ENCODE peak calls at places on chromosomes 3 and 15, in five cellular contexts. A is stimulated activated CD4-positive, alpha-beta T cell treated with anti-CD3 and anti-CD28 coated beads, Interleukin-2, amount 100 ng/mL, for 48 hours; Y is MG63; W is activated naive CD4-positive, alpha-beta T cell; Q is activated naive CD8-positive, alpha-beta T cell treated with anti-CD3 and anti-CD28 coated beads for 36 hours. X is an unnamed sample.

GRCh38 chr3:160986060-160986459 is 119.1 kb downstream of the B3GALNT1 start:
- DNase-seq in W (no peak), Q (no peak), Y (no peak), A (no peak), X (no peak)

GRCh38 chr3:188051801-188052228 is 102.1 kb upstream of the LPP start:
- DNase-seq in A (no peak), Y (no peak), Q (no peak), W (no peak), X (no peak)

GRCh38 chr15:76340198-76340801 is 3.7 kb downstream of the ISL2 start:
- DNase-seq in W (no peak), A (no peak), Y (peak; percentile 42), Q (no peak), X (no peak)

GRCh38 chr15:44598892-44599291 is 61.9 kb downstream of the EIF3J start:
- DNase-seq in A (no peak), W (no peak), Y (no peak), Q (no peak), X (no peak)

GRCh38 chr15:73127302-73127936 is 75.2 kb downstream of the NEO1 start:
- DNase-seq in W (no peak), A (no peak), Y (peak; percentile 9), Q (peak; percentile 6), X (peak; percentile 24)

GRCh38 chr3:40720351-40720750 is 195.6 kb downstream of the ZNF621 start:
- DNase-seq in Q (no peak), Y (no peak), A (no peak), W (no peak), X (no peak)

GRCh38 chr15:79168922-79169322 is 78.3 kb upstream of the RASGRF1 start:
- DNase-seq in A (no peak), Y (peak; percentile 10), Q (no peak), W (no peak), X (no peak)

GRCh38 chr3:184985586-184985985 is 167.3 kb downstream of the C3orf70 start:
- DNase-seq in W (no peak), A (no peak), Q (no peak), Y (no peak), X (no peak)

GRCh38 chr15:66655511-66655910 is 46.5 kb upstream of the SMAD6 start:
- DNase-seq in W (no peak), A (no peak), Q (no peak), Y (no peak), X (no peak)

GRCh38 chr15:58771621-58772235 is 626 bp downstream of the MINDY2 start:
- DNase-seq in Y (peak; percentile 34), W (no peak), Q (peak; percentile 16), A (peak; percentile 7), X (peak; percentile 42)

GRCh38 chr3:75781079-75781745 is 4.1 kb downstream of the ZNF717 start:
- DNase-seq in W (no peak), Q (no peak), A (no peak), Y (no peak), X (no peak)

GRCh38 chr15:64623347-64624024 is 151.9 kb downstream of the RBPMS2 start:
- DNase-seq in W (no peak), Y (no peak), A (peak; percentile 16), Q (peak; percentile 45), X (no peak)

GRCh38 chr15:25762015-25762662 is 101.0 kb downstream of the ATP10A start:
- DNase-seq in Q (no peak), W (no peak), A (no peak), Y (peak; percentile 47), X (no peak)

GRCh38 chr15:57656434-57656833 is 50.1 kb upstream of the POLR2M start:
- DNase-seq in Q (no peak), Y (no peak), A (no peak), W (no peak), X (no peak)

GRCh38 chr15:51108933-51109550 is 14.3 kb upstream of the TNFAIP8L3 start:
- DNase-seq in W (no peak), Q (no peak), A (no peak), Y (peak; percentile 86), X (no peak)

GRCh38 chr3:8739757-8740508 is 6.3 kb downstream of the CAV3 start:
- DNase-seq in Q (no peak), Y (peak; percentile 78), W (no peak), A (no peak), X (no peak)

GRCh38 chr15:88845616-88846015 is 42.4 kb downstream of the ACAN start:
- DNase-seq in W (no peak), Q (no peak), Y (no peak), A (no peak), X (no peak)

GRCh38 chr3:189638276-189639031 is 7.3 kb downstream of the TP63 start:
- DNase-seq in Y (no peak), W (no peak), Q (no peak), A (no peak), X (no peak)

GRCh38 chr3:39025222-39025970 is 26.3 kb downstream of the SCN11A start:
- DNase-seq in Y (no peak), W (no peak), Q (no peak), A (no peak), X (no peak)

GRCh38 chr3:152203677-152204076 is 65.1 kb upstream of the MBNL1 start:
- DNase-seq in A (no peak), Y (no peak), W (no peak), Q (no peak), X (no peak)

GRCh38 chr3:34260266-34260990 is 462.0 kb downstream of the PDCD6IP start:
- DNase-seq in Q (peak; percentile 19), W (no peak), Y (peak; percentile 7), A (peak; percentile 18), X (peak; percentile 73)

GRCh38 chr3:194277547-194278091 is 73.5 kb downstream of the CPN2 start:
- DNase-seq in Y (peak; percentile 98), Q (no peak), W (no peak), A (no peak), X (no peak)

GRCh38 chr3:62373714-62374333 is 474 bp upstream of the FEZF2 start:
- DNase-seq in Y (no peak), W (no peak), Q (no peak), A (no peak), X (no peak)

GRCh38 chr15:54208786-54209185 is 230.5 kb downstream of the UNC13C start:
- DNase-seq in Y (no peak), W (no peak), A (no peak), Q (no peak), X (no peak)

GRCh38 chr3:102020670-102021069 is 171.4 kb downstream of the NFKBIZ start:
- DNase-seq in Y (no peak), Q (no peak), W (no peak), A (no peak), X (no peak)

GRCh38 chr3:16808393-16809107 is 76.2 kb upstream of the PLCL2 start:
- DNase-seq in Y (no peak), W (no peak), Q (no peak), A (no peak), X (no peak)

GRCh38 chr15:39948817-39949216 is 14.9 kb downstream of the EIF2AK4 start:
- DNase-seq in Q (no peak), W (no peak), Y (no peak), A (no peak), X (no peak)

GRCh38 chr3:32882603-32883025 is 64.8 kb downstream of the TRIM71 start:
- DNase-seq in Y (no peak), Q (peak; percentile 4), A (no peak), W (no peak), X (no peak)

GRCh38 chr3:178498866-178499265 is 37.4 kb upstream of the KCNMB2 start:
- DNase-seq in A (no peak), W (no peak), Q (no peak), Y (peak; percentile 68), X (no peak)

GRCh38 chr15:64651573-64652260 is 123.7 kb downstream of the RBPMS2 start:
- DNase-seq in Q (peak; percentile 33), W (no peak), A (peak; percentile 17), Y (no peak), X (no peak)